ENCODE peak calls at places on chromosomes 7 and 10, in five cellular contexts. One of them, this sample, is unnamed.

GRCh38 chr10:22550732-22551131 is 163.6 kb downstream of the PIP4K2A start:
- DNase-seq in astrocyte of the spinal cord: peak
- DNase-seq in fibroblast of mammary gland: peak
- DNase-seq in fibroblast of the aortic adventitia: peak
- DNase-seq in tibial artery: no peak
- DNase-seq in this sample: peak

GRCh38 chr10:4806534-4806933 is 19.5 kb upstream of the AKR1E2 start:
- DNase-seq in tibial artery: no peak
- DNase-seq in astrocyte of the spinal cord: no peak
- DNase-seq in fibroblast of the aortic adventitia: no peak
- DNase-seq in fibroblast of mammary gland: no peak
- DNase-seq in this sample: no peak

GRCh38 chr7:93935112-93935511 is 13.6 kb downstream of the GNG11 start:
- DNase-seq in astrocyte of the spinal cord: no peak
- DNase-seq in fibroblast of the aortic adventitia: peak
- DNase-seq in tibial artery: no peak
- DNase-seq in fibroblast of mammary gland: no peak
- DNase-seq in this sample: no peak

GRCh38 chr7:78528964-78529363 is 730.4 kb downstream of the PHTF2 start:
- DNase-seq in fibroblast of the aortic adventitia: no peak
- DNase-seq in astrocyte of the spinal cord: no peak
- DNase-seq in fibroblast of mammary gland: no peak
- DNase-seq in tibial artery: no peak
- DNase-seq in this sample: no peak

GRCh38 chr7:139714163-139714901 is 63.5 kb downstream of the HIPK2 start:
- DNase-seq in tibial artery: peak
- DNase-seq in fibroblast of mammary gland: no peak
- DNase-seq in fibroblast of the aortic adventitia: no peak
- DNase-seq in astrocyte of the spinal cord: no peak
- DNase-seq in this sample: peak

GRCh38 chr7:106369349-106369748 is 84.6 kb upstream of the NAMPT start:
- DNase-seq in tibial artery: no peak
- DNase-seq in fibroblast of mammary gland: peak
- DNase-seq in astrocyte of the spinal cord: peak
- DNase-seq in fibroblast of the aortic adventitia: peak
- DNase-seq in this sample: no peak

GRCh38 chr10:50423448-50423847 is 172.1 kb upstream of the ASAH2 start:
- DNase-seq in fibroblast of mammary gland: no peak
- DNase-seq in astrocyte of the spinal cord: no peak
- DNase-seq in tibial artery: no peak
- DNase-seq in fibroblast of the aortic adventitia: no peak
- DNase-seq in this sample: no peak

GRCh38 chr7:14687777-14688176 is 214.8 kb downstream of the DGKB start:
- DNase-seq in fibroblast of mammary gland: no peak
- DNase-seq in astrocyte of the spinal cord: peak
- DNase-seq in tibial artery: no peak
- DNase-seq in fibroblast of the aortic adventitia: peak
- DNase-seq in this sample: no peak

GRCh38 chr7:50653116-50653854 is 88.1 kb upstream of the DDC start:
- DNase-seq in fibroblast of the aortic adventitia: peak
- DNase-seq in astrocyte of the spinal cord: peak
- DNase-seq in fibroblast of mammary gland: peak
- DNase-seq in tibial artery: peak
- DNase-seq in this sample: peak

GRCh38 chr7:2958416-2959342 is 85.0 kb downstream of the CARD11 start:
- DNase-seq in tibial artery: peak
- DNase-seq in fibroblast of mammary gland: no peak
- DNase-seq in fibroblast of the aortic adventitia: no peak
- DNase-seq in astrocyte of the spinal cord: no peak
- DNase-seq in this sample: no peak

GRCh38 chr10:80477813-80478212 is 23.7 kb downstream of the TSPAN14 start:
- DNase-seq in fibroblast of the aortic adventitia: peak
- DNase-seq in astrocyte of the spinal cord: peak
- DNase-seq in fibroblast of mammary gland: peak
- DNase-seq in tibial artery: peak
- DNase-seq in this sample: no peak

DNA sequence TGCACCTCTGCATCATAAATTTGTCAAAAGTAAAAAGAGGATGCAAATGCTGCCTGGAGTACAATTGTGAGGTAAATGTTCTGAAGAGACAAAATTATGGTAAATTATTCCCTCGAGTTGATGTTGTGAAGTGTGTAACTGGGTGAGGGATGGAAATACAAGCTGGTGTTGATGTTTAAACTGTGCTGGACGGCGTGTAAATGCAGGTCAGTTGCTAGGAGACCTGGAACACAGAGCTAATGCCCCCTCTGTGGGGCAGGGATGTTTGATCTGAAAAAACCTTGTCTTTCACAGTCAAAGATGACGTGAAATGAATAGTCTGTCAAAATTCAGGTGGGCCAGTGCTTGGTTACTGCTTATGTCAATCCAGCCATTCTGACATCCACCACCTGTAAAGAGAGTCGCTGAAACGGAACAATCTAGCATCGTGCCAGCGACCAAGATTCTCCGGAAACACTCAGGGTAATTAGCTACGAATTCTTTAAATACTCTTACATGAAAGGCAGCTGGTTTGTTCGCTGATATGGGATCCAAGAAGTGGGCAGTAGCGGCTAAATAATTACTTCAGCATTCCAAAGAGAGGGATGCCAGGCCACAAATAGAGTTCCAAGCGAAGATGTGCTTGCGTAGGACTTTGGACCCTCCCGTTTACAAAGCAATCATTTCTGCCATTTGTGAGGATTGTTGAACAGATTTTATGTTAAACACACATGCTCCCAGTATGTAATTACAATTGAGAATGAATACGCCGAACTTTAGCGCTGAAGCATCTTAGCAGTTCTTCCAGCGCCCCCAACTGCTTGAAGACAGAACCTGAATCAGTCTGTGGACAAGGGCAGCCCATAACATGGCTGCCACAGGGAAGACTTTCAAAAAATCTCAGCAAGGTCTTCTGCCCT is 7.4 kb upstream of the ASB4 start:
- DNase-seq in fibroblast of the aortic adventitia: peak
- DNase-seq in fibroblast of mammary gland: peak
- DNase-seq in tibial artery: no peak
- DNase-seq in astrocyte of the spinal cord: peak
- DNase-seq in this sample: no peak
- TF ChIP-seq CTCF in fibroblast of the aortic adventitia: peak
- TF ChIP-seq CTCF in fibroblast of mammary gland: peak
- TF ChIP-seq CTCF in tibial artery: no peak
- TF ChIP-seq CTCF in astrocyte of the spinal cord: peak
- TF ChIP-seq CTCF in this sample: peak

DNA sequence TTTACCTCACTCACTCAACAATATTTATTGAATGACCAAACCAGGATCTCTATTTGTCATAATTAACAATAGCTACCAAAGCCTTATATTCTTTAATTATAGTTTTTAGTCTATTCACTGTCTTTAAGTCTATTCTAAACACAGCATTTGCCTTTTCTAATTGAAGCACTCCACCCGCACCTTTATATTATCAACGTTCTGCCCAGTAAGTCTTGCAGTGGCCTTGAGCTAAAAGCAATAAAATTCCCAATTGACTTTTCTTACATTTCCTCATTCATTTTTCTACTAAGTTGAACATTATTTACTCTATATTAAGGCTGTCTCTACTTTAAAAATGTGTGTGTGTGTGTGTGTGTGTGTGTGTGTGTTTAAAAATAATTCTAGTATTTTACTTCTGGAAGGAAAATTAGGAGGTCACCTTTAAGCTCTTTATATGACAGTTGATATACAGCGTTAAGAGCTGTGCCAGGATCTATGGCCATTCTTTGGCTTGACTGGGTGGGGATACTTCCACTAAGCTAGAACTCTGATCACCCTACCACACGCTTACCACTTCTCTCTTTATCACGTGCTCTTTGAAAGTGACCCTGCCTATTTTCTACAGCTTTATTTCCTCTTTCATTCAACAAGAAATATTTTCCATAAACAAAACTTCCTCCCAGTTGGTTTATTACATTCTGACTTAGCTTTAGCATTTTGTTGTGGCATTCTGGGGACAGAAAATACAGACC is 8.8 kb downstream of the PAPSS2 start:
- DNase-seq in astrocyte of the spinal cord: no peak
- DNase-seq in tibial artery: no peak
- DNase-seq in fibroblast of the aortic adventitia: no peak
- DNase-seq in fibroblast of mammary gland: no peak
- DNase-seq in this sample: no peak
- H3K4me3 ChIP-seq in astrocyte of the spinal cord: no peak
- H3K4me3 ChIP-seq in tibial artery: no peak
- H3K4me3 ChIP-seq in fibroblast of the aortic adventitia: no peak
- H3K4me3 ChIP-seq in fibroblast of mammary gland: no peak
- H3K4me3 ChIP-seq in this sample: no peak

DNA sequence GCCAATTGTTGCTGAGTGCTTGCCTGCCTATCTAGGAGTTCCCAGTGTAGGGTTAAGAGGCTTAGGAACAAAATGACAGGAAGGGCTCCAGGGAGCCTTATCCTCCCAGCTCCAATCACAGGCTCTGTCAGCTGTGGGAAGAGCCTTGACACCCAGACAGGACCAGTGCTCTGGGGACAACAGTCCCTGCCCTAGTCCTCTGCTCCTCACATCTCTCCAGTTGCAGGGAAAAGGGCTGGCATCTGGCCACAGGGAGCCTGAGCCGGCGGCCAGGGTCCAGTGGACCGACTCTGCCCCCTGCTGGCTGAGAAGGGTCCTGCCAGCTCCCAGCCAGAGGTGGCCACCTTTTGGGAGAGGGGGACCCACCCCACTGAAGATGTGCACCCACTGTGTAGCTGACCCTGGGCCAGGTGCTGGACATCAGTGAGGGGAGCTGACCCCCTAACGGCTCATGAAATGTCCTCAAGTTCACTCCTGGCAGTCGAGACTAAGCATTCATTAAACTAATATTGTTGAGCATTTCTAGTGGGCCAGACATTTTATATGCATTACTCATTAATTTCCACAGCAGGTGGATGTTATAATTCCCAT is 17.6 kb downstream of the DNAJB12 start:
- DNase-seq in tibial artery: peak
- DNase-seq in fibroblast of the aortic adventitia: peak
- DNase-seq in astrocyte of the spinal cord: peak
- DNase-seq in fibroblast of mammary gland: peak
- DNase-seq in this sample: peak
- TF ChIP-seq CTCF in tibial artery: peak
- TF ChIP-seq CTCF in fibroblast of the aortic adventitia: peak
- TF ChIP-seq CTCF in astrocyte of the spinal cord: peak
- TF ChIP-seq CTCF in fibroblast of mammary gland: peak
- TF ChIP-seq CTCF in this sample: no peak

DNA sequence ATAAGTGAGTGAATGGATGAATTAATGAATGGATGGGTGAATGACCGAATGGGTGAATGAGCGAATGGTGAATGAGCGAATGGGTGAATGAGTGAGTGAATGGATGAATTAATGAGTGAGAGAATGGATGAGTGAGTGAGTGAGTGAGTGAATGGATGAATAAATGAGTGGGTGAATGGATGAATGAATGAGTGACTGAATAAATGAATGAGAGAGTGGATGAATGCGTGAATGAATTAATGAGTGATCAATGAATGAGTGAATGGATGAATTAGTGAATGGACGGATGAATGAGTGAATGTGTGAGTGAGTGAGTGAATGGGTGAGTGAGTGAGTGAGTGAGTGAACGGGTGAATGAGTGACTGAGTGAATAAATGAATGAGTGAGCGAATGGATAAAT is 49.5 kb upstream of the HMX3 start:
- DNase-seq in tibial artery: no peak
- DNase-seq in fibroblast of mammary gland: no peak
- DNase-seq in astrocyte of the spinal cord: no peak
- DNase-seq in fibroblast of the aortic adventitia: no peak
- DNase-seq in this sample: no peak
- H3K4me3 ChIP-seq in tibial artery: no peak
- H3K4me3 ChIP-seq in fibroblast of mammary gland: no peak
- H3K4me3 ChIP-seq in astrocyte of the spinal cord: no peak
- H3K4me3 ChIP-seq in fibroblast of the aortic adventitia: no peak
- H3K4me3 ChIP-seq in this sample: no peak

GRCh38 chr10:110490640-110491039 is 7.1 kb upstream of the DUSP5 start:
- DNase-seq in tibial artery: no peak
- DNase-seq in fibroblast of the aortic adventitia: no peak
- DNase-seq in fibroblast of mammary gland: no peak
- DNase-seq in astrocyte of the spinal cord: no peak
- DNase-seq in this sample: no peak
- TF ChIP-seq CTCF in tibial artery: no peak
- TF ChIP-seq CTCF in fibroblast of the aortic adventitia: no peak
- TF ChIP-seq CTCF in fibroblast of mammary gland: no peak
- TF ChIP-seq CTCF in astrocyte of the spinal cord: no peak
- TF ChIP-seq CTCF in this sample: no peak

DNA sequence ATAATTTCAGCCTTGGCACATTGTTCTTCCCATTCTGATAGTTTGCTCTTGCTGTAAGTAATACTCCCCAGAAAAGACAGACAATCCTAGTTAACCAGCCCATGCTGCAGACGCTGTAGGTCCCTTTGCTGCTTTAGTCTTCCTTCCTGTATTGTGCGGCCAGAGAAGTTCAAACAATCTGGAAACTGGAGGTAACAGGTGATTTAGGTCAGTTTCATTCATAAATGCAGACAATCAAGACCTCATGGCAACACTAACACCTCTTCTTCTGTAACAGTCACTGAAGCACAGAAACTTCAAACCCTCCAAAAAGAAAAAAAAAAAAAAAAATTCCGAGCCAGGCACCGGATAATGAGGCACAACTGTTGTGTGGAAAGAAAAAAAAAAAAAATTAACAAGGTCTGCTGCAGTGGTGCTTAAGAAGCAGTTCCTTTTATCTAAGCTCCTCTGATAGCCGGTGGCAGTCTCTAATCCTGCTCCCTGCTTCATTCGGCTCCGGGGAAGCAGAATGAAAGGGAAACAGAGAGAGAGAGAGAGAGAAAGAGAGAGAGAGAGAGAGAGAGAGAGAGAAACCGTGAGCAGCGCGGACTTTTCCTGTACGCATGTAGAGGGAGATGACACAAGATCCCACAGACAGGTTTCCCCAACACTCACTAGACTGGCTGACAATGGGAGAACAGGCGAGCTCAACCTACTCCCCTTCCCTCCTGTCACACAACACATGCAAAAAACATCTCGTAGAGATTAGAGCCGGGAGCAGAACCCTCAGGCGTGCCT is at the start of gene SEMA3A:
- DNase-seq in astrocyte of the spinal cord: peak
- DNase-seq in tibial artery: no peak
- DNase-seq in fibroblast of the aortic adventitia: peak
- DNase-seq in fibroblast of mammary gland: peak
- DNase-seq in this sample: no peak
- H3K4me3 ChIP-seq in astrocyte of the spinal cord: peak
- H3K4me3 ChIP-seq in tibial artery: peak
- H3K4me3 ChIP-seq in fibroblast of the aortic adventitia: peak
- H3K4me3 ChIP-seq in fibroblast of mammary gland: peak
- H3K4me3 ChIP-seq in this sample: peak

This sample was measured in left ventricle myocardium inferior.